ENCODE peak calls at places on chromosomes 2 and 18, in six cellular contexts. Y is GM10248, M is G401, Z is gastrocnemius medialis, B is RCC 7860, L is COR-L47. X is an unnamed sample.

GRCh38 chr2:20235655-20236302 is 10.8 kb upstream of the SDC1 start:
- DNase-seq in M (no peak), Z (no peak), L (no peak), B (no peak), Y (no peak), X (no peak)

GRCh38 chr2:119005081-119005480 is 63.1 kb downstream of the MARCO start:
- DNase-seq in M (no peak), Y (no peak), L (no peak), B (peak; percentile 51), Z (no peak), X (peak; percentile 37)

GRCh38 chr2:191246820-191247380 is 1.7 kb downstream of the MYO1B start:
- DNase-seq in Y (no peak), M (no peak), L (no peak), Z (no peak), B (peak; percentile 18), X (no peak)

GRCh38 chr2:151042938-151043337 is 218.7 kb downstream of the RBM43 start:
- DNase-seq in Y (no peak), B (no peak), Z (no peak), M (no peak), L (peak; percentile 3), X (no peak)

GRCh38 chr2:240375024-240375645 is 60.3 kb upstream of the GPC1 start:
- DNase-seq in B (no peak), L (no peak), Y (no peak), Z (no peak), M (no peak), X (no peak)

GRCh38 chr2:7436096-7436906 is 519.1 kb downstream of the RNF144A start:
- DNase-seq in Z (no peak), B (no peak), L (no peak), M (peak; percentile 46), Y (no peak), X (no peak)

GRCh38 chr2:236858661-236859060 is 227.0 kb upstream of the COPS8 start:
- DNase-seq in L (no peak), Z (no peak), M (peak; percentile 35), B (no peak), Y (no peak), X (no peak)

GRCh38 chr2:115880558-115880957 is 1438.1 kb downstream of the DPP10 start:
- DNase-seq in L (no peak), Z (no peak), M (no peak), Y (no peak), B (no peak), X (no peak)

GRCh38 chr2:235669983-235670962 is 176.4 kb downstream of the AGAP1 start:
- DNase-seq in L (peak; percentile 54), Y (no peak), M (peak; percentile 61), B (no peak), Z (peak; percentile 39), X (no peak)

GRCh38 chr2:219514196-219514761 is at the start of gene ASIC4:
- DNase-seq in L (peak; percentile 16), M (no peak), B (no peak), Y (no peak), Z (no peak), X (no peak)

GRCh38 chr18:42675810-42676209 is 439.7 kb downstream of the RIT2 start:
- DNase-seq in M (no peak), Y (no peak), B (no peak), L (peak; percentile 17), Z (no peak), X (no peak)

GRCh38 chr2:155099784-155100183 is 401.3 kb downstream of the KCNJ3 start:
- DNase-seq in B (peak; percentile 93), L (no peak), Y (no peak), Z (no peak), M (no peak), X (peak; percentile 26)

GRCh38 chr2:206158563-206159345 is 490 bp downstream of the NDUFS1 start:
- DNase-seq in L (no peak), Y (no peak), Z (no peak), M (no peak), B (no peak), X (no peak)

GRCh38 chr2:235026137-235026536 is 74.3 kb downstream of the SH3BP4 start:
- DNase-seq in Z (no peak), L (no peak), B (peak; percentile 91), M (no peak), Y (no peak), X (peak; percentile 73)

GRCh38 chr18:79367989-79368388 is 27.7 kb upstream of the NFATC1 start:
- DNase-seq in Z (no peak), B (no peak), M (peak; percentile 11), Y (no peak), L (peak; percentile 19), X (no peak)

GRCh38 chr2:37471994-37472393 is 127.6 kb downstream of the QPCT start:
- DNase-seq in M (no peak), L (no peak), Z (no peak), Y (no peak), B (peak; percentile 73), X (peak; percentile 27)

GRCh38 chr2:205748660-205749059 is 66.4 kb downstream of the NRP2 start:
- DNase-seq in M (no peak), B (peak; percentile 81), L (no peak), Z (no peak), Y (no peak), X (peak; percentile 71)

GRCh38 chr2:110770696-110771425 is 38.5 kb downstream of the ACOXL start:
- DNase-seq in L (peak; percentile 93), Y (no peak), Z (peak; percentile 81), B (no peak), M (peak; percentile 68), X (peak; percentile 4)

GRCh38 chr2:104768694-104769093 is 85.2 kb upstream of the POU3F3 start:
- DNase-seq in Y (no peak), Z (no peak), L (no peak), M (no peak), B (no peak), X (peak; percentile 44)

GRCh38 chr2:190468814-190469569 is 60.8 kb downstream of the MFSD6 start:
- DNase-seq in Y (no peak), L (peak; percentile 96), B (peak; percentile 67), M (peak; percentile 95), Z (peak; percentile 43), X (peak; percentile 6)

GRCh38 chr18:69490813-69491212 is 90.1 kb downstream of the DOK6 start:
- DNase-seq in Z (no peak), L (no peak), Y (no peak), B (no peak), M (no peak), X (no peak)

GRCh38 chr2:72037322-72037721 is 110.3 kb downstream of the CYP26B1 start:
- DNase-seq in Y (peak; percentile 7), B (no peak), Z (no peak), L (no peak), M (no peak), X (no peak)

GRCh38 chr2:159200498-159200897 is 86.0 kb downstream of the WDSUB1 start:
- DNase-seq in L (no peak), Z (no peak), M (no peak), Y (no peak), B (no peak), X (no peak)

GRCh38 chr2:135993421-135993820 is 8.0 kb upstream of the DARS1 start:
- DNase-seq in M (no peak), Y (no peak), L (no peak), B (no peak), Z (no peak), X (no peak)

GRCh38 chr2:189821953-189822748 is 37.9 kb downstream of the PMS1 start:
- DNase-seq in L (no peak), M (no peak), B (no peak), Y (no peak), Z (no peak), X (no peak)

GRCh38 chr2:29066271-29066860 is 8.0 kb downstream of the PCARE start:
- DNase-seq in L (no peak), Y (no peak), B (no peak), M (no peak), Z (no peak), X (no peak)

GRCh38 chr2:221780281-221780688 is 208.2 kb upstream of the EPHA4 start:
- DNase-seq in Z (no peak), M (no peak), L (no peak), B (peak; percentile 67), Y (no peak), X (peak; percentile 67)

GRCh38 chr2:159608723-159609308 is 7.5 kb downstream of the BAZ2B start:
- DNase-seq in B (no peak), L (no peak), M (peak; percentile 58), Z (no peak), Y (no peak), X (no peak)

GRCh38 chr18:36724591-36725001 is 104.2 kb downstream of the TPGS2 start:
- DNase-seq in B (no peak), Y (no peak), Z (no peak), M (no peak), L (no peak), X (no peak)

GRCh38 chr18:36912887-36913286 is 84.0 kb downstream of the KIAA1328 start:
- DNase-seq in M (no peak), B (no peak), Z (no peak), Y (no peak), L (no peak), X (no peak)

GRCh38 chr18:10419420-10420103 is 34.9 kb upstream of the APCDD1 start:
- DNase-seq in M (no peak), Y (no peak), B (no peak), Z (no peak), L (no peak), X (no peak)

GRCh38 chr2:190986221-190986953 is 27.6 kb downstream of the STAT1 start:
- DNase-seq in Z (no peak), B (no peak), M (no peak), L (peak; percentile 66), Y (no peak), X (no peak)